ENCODE peak calls at places on chromosomes 3 and 15, in ten cellular contexts. T is stimulated activated CD4-positive, alpha-beta T cell treated with anti-CD3 and anti-CD28 coated beads, Interleukin-1b, Interleukin-23, amount 100 ng/mL, for 24 hours; O is GM19239; N is H1; F is fibroblast of mammary gland; J is SHP77; X is activated CD4-positive, alpha-beta T cell treated with anti-CD3 and anti-CD28 coated beads, Interleukin-2, amount 10 ng/mL, durations not matched to agents 7 days and 5 days; A is heart left ventricle; B is left cardiac atrium; H is activated naive CD8-positive, alpha-beta T cell treated with anti-CD3 and anti-CD28 coated beads, Interleukin-2, amount 10 ng/mL, durations not matched to agents 7 days and 5 days. D is an unnamed sample.

GRCh38 chr3:160448845-160449659 is 534 bp downstream of the TRIM59 start:
- DNase-seq in T (no peak), O (no peak), N (no peak), F (peak; percentile 51), J (no peak), X (peak; percentile 23), A (peak; percentile 14), B (no peak), H (no peak), D (peak; percentile 11)

GRCh38 chr15:85414495-85414894 is 34.1 kb downstream of the AKAP13 start:
- DNase-seq in T (no peak), O (no peak), N (no peak), F (peak; percentile 57), J (no peak), X (no peak), A (no peak), B (no peak), H (no peak), D (no peak)

GRCh38 chr3:124599779-124600693 is 130.2 kb upstream of the UMPS start:
- DNase-seq in T (no peak), O (no peak), N (no peak), F (no peak), J (no peak), X (no peak), A (peak; percentile 37), B (no peak), H (no peak), D (no peak)

GRCh38 chr15:48993411-48993810 is 29.7 kb upstream of the SHC4 start:
- DNase-seq in T (no peak), O (no peak), N (no peak), F (peak; percentile 56), J (no peak), X (no peak), A (no peak), B (no peak), H (no peak), D (no peak)

GRCh38 chr15:82113116-82113715 is 67.4 kb upstream of the MEX3B start:
- DNase-seq in T (no peak), O (no peak), N (no peak), F (no peak), J (no peak), X (no peak), A (no peak), B (no peak), H (no peak), D (no peak)

GRCh38 chr15:72281713-72282112 is 9.4 kb upstream of the PARP6 start:
- DNase-seq in T (no peak), O (no peak), N (no peak), F (no peak), J (no peak), X (no peak), A (no peak), B (no peak), H (no peak), D (no peak)

GRCh38 chr3:8561365-8561764 is 59.7 kb downstream of the LMCD1 start:
- DNase-seq in T (no peak), O (no peak), N (no peak), F (peak; percentile 87), J (no peak), X (no peak), A (peak; percentile 46), B (peak; percentile 62), H (no peak), D (no peak)

GRCh38 chr3:43503067-43503728 is 118.6 kb downstream of the ANO10 start:
- DNase-seq in T (no peak), O (no peak), N (no peak), F (peak; percentile 56), J (peak; percentile 18), X (no peak), A (no peak), B (no peak), H (no peak), D (no peak)

GRCh38 chr15:68312701-68313204 is 35.2 kb downstream of the FEM1B start:
- DNase-seq in T (no peak), O (no peak), N (no peak), F (peak; percentile 64), J (no peak), X (no peak), A (peak; percentile 4), B (no peak), H (peak; percentile 18), D (no peak)

GRCh38 chr3:152843955-152844354 is 9.0 kb downstream of the P2RY1 start:
- DNase-seq in T (no peak), O (no peak), N (no peak), F (no peak), J (no peak), X (no peak), A (no peak), B (no peak), H (no peak), D (no peak)

GRCh38 chr3:49867871-49868321 is 1.8 kb downstream of the CAMKV start:
- DNase-seq in T (no peak), O (no peak), N (no peak), F (peak; percentile 41), J (no peak), X (peak; percentile 38), A (no peak), B (no peak), H (peak; percentile 47), D (peak; percentile 70)

GRCh38 chr3:179336345-179336929 is 11.1 kb upstream of the MFN1 start:
- DNase-seq in T (no peak), O (no peak), N (no peak), F (no peak), J (no peak), X (no peak), A (no peak), B (no peak), H (no peak), D (no peak)

GRCh38 chr3:172929451-172929850 is 178.9 kb downstream of the ECT2 start:
- DNase-seq in T (no peak), O (no peak), N (no peak), F (no peak), J (no peak), X (no peak), A (no peak), B (no peak), H (no peak), D (no peak)

GRCh38 chr3:80496452-80496851 is 728.7 kb upstream of the ROBO1 start:
- DNase-seq in T (no peak), O (no peak), N (no peak), F (no peak), J (no peak), X (no peak), A (no peak), B (no peak), H (no peak), D (no peak)

GRCh38 chr3:180680097-180680430 is 775 bp upstream of the CCDC39 start:
- DNase-seq in T (no peak), O (peak; percentile 9), N (no peak), F (peak; percentile 43), J (peak; percentile 67), X (peak; percentile 16), A (no peak), B (no peak), H (no peak), D (no peak)

GRCh38 chr3:31968927-31969418 is 12.1 kb downstream of the OSBPL10 start:
- DNase-seq in T (no peak), O (no peak), N (no peak), F (peak; percentile 96), J (no peak), X (no peak), A (no peak), B (no peak), H (no peak), D (no peak)

GRCh38 chr15:64224508-64224907 is 61.7 kb upstream of the PPIB start:
- DNase-seq in T (no peak), O (no peak), N (no peak), F (peak; percentile 77), J (no peak), X (no peak), A (peak; percentile 59), B (no peak), H (no peak), D (no peak)

GRCh38 chr3:55247666-55248065 is 239.4 kb downstream of the WNT5A start:
- DNase-seq in T (no peak), O (no peak), N (no peak), F (no peak), J (no peak), X (no peak), A (no peak), B (no peak), H (no peak), D (no peak)

GRCh38 chr3:150544040-150544439 is 2.3 kb downstream of the SERP1 start:
- DNase-seq in T (no peak), O (no peak), N (no peak), F (peak; percentile 77), J (no peak), X (no peak), A (no peak), B (no peak), H (no peak), D (no peak)

GRCh38 chr3:129524081-129524480 is 4.4 kb upstream of the RHO start:
- DNase-seq in T (no peak), O (no peak), N (no peak), F (no peak), J (no peak), X (no peak), A (no peak), B (no peak), H (no peak), D (no peak)

GRCh38 chr3:25468866-25469319 is 40.8 kb downstream of the RARB start:
- DNase-seq in T (no peak), O (no peak), N (no peak), F (peak; percentile 75), J (no peak), X (no peak), A (peak; percentile 74), B (peak; percentile 80), H (no peak), D (no peak)

GRCh38 chr15:77482570-77482969 is 61.9 kb downstream of the HMG20A start:
- DNase-seq in T (no peak), O (no peak), N (no peak), F (peak; percentile 77), J (no peak), X (no peak), A (no peak), B (no peak), H (no peak), D (no peak)

GRCh38 chr3:81003817-81004216 is 757.6 kb downstream of the GBE1 start:
- DNase-seq in T (no peak), O (no peak), N (no peak), F (no peak), J (no peak), X (no peak), A (no peak), B (no peak), H (no peak), D (no peak)

GRCh38 chr3:107524214-107525100 is 1.7 kb downstream of the BBX start:
- DNase-seq in T (no peak), O (no peak), N (no peak), F (peak; percentile 58), J (no peak), X (peak; percentile 40), A (peak; percentile 58), B (peak; percentile 68), H (peak; percentile 45), D (no peak)

GRCh38 chr3:54356299-54357037 is 234.1 kb downstream of the CACNA2D3 start:
- DNase-seq in T (no peak), O (no peak), N (no peak), F (peak; percentile 2), J (no peak), X (no peak), A (peak; percentile 29), B (peak; percentile 42), H (no peak), D (no peak)

GRCh38 chr15:60390931-60391501 is 6.8 kb downstream of the ANXA2 start:
- DNase-seq in T (no peak), O (no peak), N (no peak), F (peak; percentile 93), J (no peak), X (no peak), A (no peak), B (peak; percentile 58), H (no peak), D (no peak)

GRCh38 chr3:72520690-72521308 is 327.4 kb downstream of the SHQ1 start:
- DNase-seq in T (peak; percentile 30), O (no peak), N (no peak), F (peak; percentile 68), J (no peak), X (no peak), A (no peak), B (no peak), H (no peak), D (no peak)

D was measured in iPS DF 6.9.